ENCODE peak calls at places on chromosomes 1 and 21, in eight cellular contexts. G is HCT116, L is MM.1S, I is neural progenitor cell, K is SK-N-SH, U is A549, R is astrocyte, D is osteoblast. C is an unnamed sample.

GRCh38 chr1:21338568-21339401 is 48.5 kb upstream of the ECE1 start:
- DNase-seq in I (no peak), D (peak; percentile 83), R (peak; percentile 23), L (no peak), K (no peak), G (no peak), U (no peak), C (no peak)

GRCh38 chr21:25171438-25171837 is 435.8 kb downstream of the MRPL39 start:
- DNase-seq in D (no peak), K (no peak), L (no peak), R (peak; percentile 77), G (no peak), U (no peak), I (no peak), C (no peak)

GRCh38 chr1:15916417-15916816 is 59.5 kb downstream of the ZBTB17 start:
- DNase-seq in R (peak; percentile 5), G (no peak), K (no peak), L (no peak), U (no peak), D (no peak), I (no peak), C (no peak)

GRCh38 chr1:85342177-85342576 is 65.7 kb upstream of the BCL10 start:
- DNase-seq in L (no peak), U (no peak), I (no peak), R (peak; percentile 81), K (no peak), D (no peak), G (no peak), C (no peak)

GRCh38 chr1:37016121-37016520 is 18.2 kb downstream of the GRIK3 start:
- DNase-seq in R (no peak), L (no peak), I (no peak), K (no peak), U (no peak), D (no peak), G (no peak), C (no peak)

GRCh38 chr1:248372394-248372793 is 3.2 kb upstream of the OR2T6 start:
- DNase-seq in G (no peak), U (no peak), K (no peak), R (no peak), L (peak; percentile 64), D (no peak), I (no peak), C (no peak)

GRCh38 chr1:167202049-167202448 is 18.6 kb upstream of the POU2F1 start:
- DNase-seq in K (no peak), I (no peak), R (no peak), D (no peak), L (no peak), G (no peak), U (no peak), C (no peak)

GRCh38 chr1:33151115-33151514 is 30.7 kb downstream of the TRIM62 start:
- DNase-seq in I (no peak), G (no peak), L (no peak), R (no peak), K (no peak), D (no peak), U (no peak), C (no peak)

GRCh38 chr1:205294175-205294913 is 27.2 kb downstream of the NUAK2 start:
- DNase-seq in L (no peak), K (no peak), D (peak; percentile 91), R (peak; percentile 89), U (peak; percentile 73), G (no peak), I (peak; percentile 83), C (peak; percentile 86)

GRCh38 chr1:153588482-153588881 is 22.8 kb upstream of the S100A2 start:
- DNase-seq in G (no peak), L (no peak), D (no peak), R (no peak), U (no peak), K (no peak), I (no peak), C (no peak)

GRCh38 chr1:86739901-86740507 is 35.6 kb downstream of the SH3GLB1 start:
- DNase-seq in K (no peak), D (no peak), G (no peak), R (no peak), L (peak; percentile 39), U (no peak), I (no peak), C (no peak)

GRCh38 chr1:178220094-178220493 is 126.2 kb downstream of the RASAL2 start:
- DNase-seq in D (peak; percentile 48), G (no peak), U (no peak), L (no peak), R (no peak), K (no peak), I (no peak), C (no peak)

GRCh38 chr1:10765304-10765703 is 31.1 kb downstream of the CASZ1 start:
- DNase-seq in U (no peak), D (no peak), K (no peak), L (no peak), G (no peak), I (no peak), R (no peak), C (no peak)

GRCh38 chr1:25037174-25038074 is 107.3 kb upstream of the RUNX3 start:
- DNase-seq in U (peak; percentile 60), L (peak; percentile 58), G (peak; percentile 48), R (no peak), D (peak; percentile 93), I (peak; percentile 70), K (peak; percentile 78), C (no peak)

GRCh38 chr1:204301171-204301957 is 58.4 kb downstream of the PLEKHA6 start:
- DNase-seq in U (no peak), L (no peak), R (no peak), G (no peak), I (no peak), D (no peak), K (no peak), C (no peak)

GRCh38 chr1:64363616-64364015 is 106.3 kb upstream of the CACHD1 start:
- DNase-seq in G (no peak), L (no peak), I (no peak), U (no peak), D (no peak), K (no peak), R (no peak), C (no peak)

GRCh38 chr1:237562247-237562823 is 328.4 kb downstream of the ZP4 start:
- DNase-seq in G (no peak), D (peak; percentile 19), U (peak; percentile 31), I (peak; percentile 90), R (peak; percentile 37), L (peak; percentile 80), K (peak; percentile 39), C (peak; percentile 55)

GRCh38 chr1:13661539-13661938 is 38.4 kb upstream of the PRDM2 start:
- DNase-seq in G (no peak), I (no peak), D (peak; percentile 76), K (no peak), U (no peak), L (no peak), R (peak; percentile 24), C (no peak)

GRCh38 chr1:10677508-10678364 is 118.7 kb downstream of the CASZ1 start:
- DNase-seq in U (no peak), I (peak; percentile 74), D (no peak), R (no peak), L (no peak), G (no peak), K (no peak), C (no peak)

GRCh38 chr1:159937014-159937750 is 8.2 kb downstream of the IGSF9 start:
- DNase-seq in U (no peak), L (no peak), K (no peak), G (no peak), D (no peak), I (no peak), R (no peak), C (no peak)

GRCh38 chr1:210239295-210240155 is 6.9 kb downstream of the SERTAD4 start:
- DNase-seq in D (peak; percentile 71), U (peak; percentile 37), R (peak; percentile 98), L (peak; percentile 20), I (peak; percentile 63), K (peak; percentile 62), G (peak; percentile 28), C (no peak)

GRCh38 chr1:234885601-234886000 is 243.0 kb downstream of the TOMM20 start:
- DNase-seq in K (no peak), L (no peak), R (no peak), I (no peak), D (no peak), G (no peak), U (no peak), C (no peak)

GRCh38 chr1:53316742-53317650 is 10.9 kb downstream of the LRP8 start:
- DNase-seq in U (no peak), D (peak; percentile 68), R (no peak), L (no peak), K (peak; percentile 92), G (no peak), I (no peak), C (no peak)

GRCh38 chr1:209153435-209153834 is 430.1 kb upstream of the CAMK1G start:
- DNase-seq in L (no peak), U (no peak), I (no peak), G (no peak), D (no peak), K (no peak), R (no peak), C (no peak)
- H3K4me2 ChIP-seq in L (no peak overlapping the region), U (no peak overlapping the region), I (no peak overlapping the region), G (no peak overlapping the region), D (no peak overlapping the region), K (no peak overlapping the region), R (no peak overlapping the region), C (no peak overlapping the region)

GRCh38 chr1:198638441-198638840 is 399 bp upstream of the PTPRC start:
- DNase-seq in K (no peak), I (no peak), G (no peak), U (no peak), R (no peak), D (no peak), L (no peak), C (no peak)
- H3K4me2 ChIP-seq in K (no peak overlapping the region), I (no peak overlapping the region), G (no peak overlapping the region), U (no peak overlapping the region), R (no peak overlapping the region), D (no peak overlapping the region), L (no peak overlapping the region), C (no peak overlapping the region)

DNA sequence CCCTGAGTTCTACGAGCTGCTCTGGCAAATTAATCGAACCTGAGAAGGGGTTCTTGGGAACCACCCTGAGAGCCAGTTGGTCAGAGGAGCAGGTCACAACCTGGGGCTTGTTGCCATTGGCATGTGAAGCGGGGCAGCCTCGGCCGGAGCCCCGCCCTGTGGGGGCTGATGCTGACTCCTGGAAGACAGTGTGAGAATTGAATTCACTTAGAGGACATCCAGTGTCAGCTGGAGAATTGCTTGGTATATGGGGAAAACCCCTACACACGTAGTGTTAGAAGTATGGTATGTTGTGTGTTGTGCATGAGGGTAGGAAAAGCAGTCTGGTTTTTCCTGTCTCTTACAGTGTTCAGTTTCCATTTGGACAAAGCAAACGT is 11.6 kb downstream of the SLC37A1 start:
- DNase-seq in R (no peak), L (peak; percentile 51), G (no peak), U (no peak), K (no peak), D (no peak), I (peak; percentile 54), C (no peak)
- H3K4me2 ChIP-seq in R (peak overlapping the region; percentile 75), L (peak overlapping the region; percentile 80), G (no peak overlapping the region), U (no peak overlapping the region), K (no peak overlapping the region), D (peak overlapping the region; percentile 58), I (peak overlapping the region; percentile 72), C (peak overlapping the region; percentile 46)

DNA sequence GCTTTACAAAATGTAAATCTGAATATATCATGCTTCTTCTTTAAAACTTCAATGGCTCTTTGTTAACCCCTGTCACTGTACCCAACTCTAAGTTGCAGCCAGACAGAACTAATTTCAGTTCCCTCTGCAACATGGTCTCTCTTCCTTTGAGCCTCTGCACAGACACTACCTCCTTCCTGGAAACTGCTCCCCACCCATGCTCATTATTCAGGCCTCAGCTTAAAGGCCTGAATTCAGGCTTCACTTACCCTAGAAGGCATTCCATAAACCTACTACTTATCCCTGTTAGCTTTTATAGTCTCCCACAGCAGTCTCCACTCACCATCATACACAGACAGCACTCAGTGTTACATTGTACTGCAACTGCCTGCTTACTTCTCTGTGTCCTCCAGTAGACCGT is 2.6 kb upstream of the EEIG2 start:
- DNase-seq in G (no peak), L (no peak), K (no peak), D (no peak), I (no peak), U (no peak), R (no peak), C (no peak)
- H3K4me2 ChIP-seq in G (no peak overlapping the region), L (no peak overlapping the region), K (no peak overlapping the region), D (no peak overlapping the region), I (no peak overlapping the region), U (no peak overlapping the region), R (no peak overlapping the region), C (no peak overlapping the region)

C was measured in neuronal stem cell.